ENCODE peak calls at places on chromosome 10, in six cellular contexts. A, U, T, H, O and F are unnamed samples.

GRCh38 chr10:67818323-67818722 is 19.7 kb downstream of the DNAJC12 start:
- DNase-seq in A (peak; percentile 100), U (no peak), T (no peak), H (no peak), O (no peak), F (peak; percentile 20)

GRCh38 chr10:118978316-118978997 is 51.1 kb upstream of the NANOS1 start:
- DNase-seq in A (no peak), U (no peak), T (no peak), H (no peak), O (no peak), F (no peak)

GRCh38 chr10:102601639-102602038 is 42.6 kb upstream of the TRIM8 start:
- DNase-seq in A (no peak), U (no peak), T (no peak), H (no peak), O (no peak), F (no peak)

GRCh38 chr10:11810313-11810766 is 12.8 kb upstream of the PROSER2 start:
- DNase-seq in A (peak; percentile 41), U (no peak), T (no peak), H (no peak), O (no peak), F (no peak)

GRCh38 chr10:66836057-66836456 is 89.8 kb upstream of the LRRTM3 start:
- DNase-seq in A (peak; percentile 99), U (no peak), T (no peak), H (peak; percentile 18), O (no peak), F (peak; percentile 53)

GRCh38 chr10:97131702-97132101 is 54.1 kb downstream of the SLIT1 start:
- DNase-seq in A (no peak), U (no peak), T (no peak), H (no peak), O (no peak), F (peak; percentile 11)

GRCh38 chr10:58740620-58741369 is 228.1 kb downstream of the BICC1 start:
- DNase-seq in A (no peak), U (peak; percentile 49), T (no peak), H (no peak), O (no peak), F (no peak)

GRCh38 chr10:72124984-72125383 is 36.6 kb upstream of the SPOCK2 start:
- DNase-seq in A (no peak), U (no peak), T (no peak), H (peak; percentile 14), O (no peak), F (peak; percentile 37)

GRCh38 chr10:1774796-1775195 is 37.5 kb upstream of the ADARB2 start:
- DNase-seq in A (no peak), U (no peak), T (no peak), H (no peak), O (no peak), F (no peak)

GRCh38 chr10:122087436-122087835 is 98.5 kb downstream of the TACC2 start:
- DNase-seq in A (no peak), U (no peak), T (no peak), H (no peak), O (no peak), F (no peak)

GRCh38 chr10:13056461-13057077 is 43.4 kb upstream of the OPTN start:
- DNase-seq in A (peak; percentile 47), U (no peak), T (no peak), H (no peak), O (no peak), F (no peak)

GRCh38 chr10:76336213-76336963 is 905.0 kb downstream of the LRMDA start:
- DNase-seq in A (no peak), U (no peak), T (no peak), H (peak; percentile 68), O (peak; percentile 30), F (no peak)

GRCh38 chr10:85916999-85917573 is 449.5 kb downstream of the GRID1 start:
- DNase-seq in A (no peak), U (no peak), T (peak; percentile 34), H (no peak), O (no peak), F (no peak)

GRCh38 chr10:26430641-26431163 is 7.4 kb upstream of the APBB1IP start:
- DNase-seq in A (no peak), U (no peak), T (no peak), H (no peak), O (no peak), F (no peak)

GRCh38 chr10:1399431-1400120 is 337.7 kb downstream of the ADARB2 start:
- DNase-seq in A (no peak), U (no peak), T (no peak), H (no peak), O (no peak), F (no peak)

GRCh38 chr10:103445767-103446567 is 6.2 kb downstream of the CALHM2 start:
- DNase-seq in A (no peak), U (peak; percentile 69), T (no peak), H (peak; percentile 70), O (peak; percentile 86), F (no peak)

GRCh38 chr10:132431537-132432175 is 34.7 kb downstream of the PWWP2B start:
- DNase-seq in A (no peak), U (no peak), T (no peak), H (no peak), O (no peak), F (no peak)

GRCh38 chr10:61016630-61017029 is 72.6 kb upstream of the RHOBTB1 start:
- DNase-seq in A (peak; percentile 60), U (no peak), T (no peak), H (no peak), O (no peak), F (no peak)

GRCh38 chr10:63521389-63522128 is at the start of gene REEP3:
- DNase-seq in A (peak; percentile 94), U (peak; percentile 47), T (peak; percentile 51), H (peak; percentile 75), O (peak; percentile 82), F (peak; percentile 35)

GRCh38 chr10:24414597-24414996 is 205.7 kb downstream of the KIAA1217 start:
- DNase-seq in A (no peak), U (no peak), T (no peak), H (no peak), O (no peak), F (no peak)

GRCh38 chr10:68901106-68901927 is at the start of gene DDX50:
- DNase-seq in A (peak; percentile 100), U (peak; percentile 99), T (peak; percentile 98), H (peak; percentile 98), O (peak; percentile 98), F (peak; percentile 99)
- TF ChIP-seq CTCF in A (no peak), U (no peak), T (peak; percentile 32), H (no peak), O (no peak), F (no peak)

GRCh38 chr10:8051109-8051781 is 3.2 kb upstream of the GATA3 start:
- DNase-seq in A (no peak), U (no peak), T (no peak), H (no peak), O (no peak), F (no peak)

GRCh38 chr10:8050561-8051108 is 3.9 kb upstream of the GATA3 start:
- DNase-seq in A (peak; percentile 75), U (no peak), T (no peak), H (no peak), O (no peak), F (no peak)

GRCh38 chr10:8049151-8049873 is 5.2 kb upstream of the GATA3 start:
- DNase-seq in A (peak; percentile 8), U (no peak), T (no peak), H (no peak), O (no peak), F (no peak)

GRCh38 chr10:8048281-8049008 is 6.0 kb upstream of the GATA3 start:
- DNase-seq in A (no peak), U (no peak), T (no peak), H (no peak), O (no peak), F (no peak)

DNA sequence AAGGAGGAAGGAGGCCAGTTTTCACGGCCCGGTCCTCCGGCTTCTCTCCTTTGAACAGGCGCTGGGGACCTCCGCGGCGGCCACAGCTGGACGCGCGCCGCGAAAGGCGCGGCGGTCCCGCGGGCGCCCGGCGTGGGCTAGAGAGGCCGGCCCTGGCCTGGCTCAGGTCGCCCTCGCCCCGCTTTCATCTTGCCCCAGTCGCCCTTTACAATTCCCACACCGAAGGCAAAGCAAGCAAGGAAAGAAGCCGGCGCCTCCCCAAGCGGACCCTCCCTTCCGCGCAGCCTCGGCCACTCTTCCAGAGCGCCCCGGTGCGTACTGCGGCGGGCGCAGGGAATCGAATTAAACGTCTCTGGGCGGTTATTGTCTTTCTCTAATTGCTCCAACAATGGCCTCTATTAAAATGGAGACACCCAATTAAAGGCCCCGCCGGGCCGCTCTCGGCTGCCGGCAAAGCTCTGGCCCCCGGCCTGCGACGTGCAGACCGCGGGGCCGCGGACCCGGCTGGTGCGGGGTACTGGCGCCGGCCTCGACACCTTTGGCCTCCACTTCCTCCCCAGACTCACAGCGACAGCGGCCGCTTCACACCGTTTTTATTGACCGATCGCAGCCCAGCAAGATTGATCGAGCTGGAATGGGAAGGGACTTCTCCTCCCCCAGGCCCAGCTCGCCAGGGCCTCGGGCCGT is 4.5 kb upstream of the GATA3 start:
- DNase-seq in A (no peak), U (no peak), T (no peak), H (no peak), O (no peak), F (no peak)
- H3K4me3 ChIP-seq in A (peak overlapping the region; percentile 67), U (peak overlapping the region; percentile 28), T (peak overlapping the region; percentile 22), H (peak overlapping the region; percentile 24), O (peak overlapping the region; percentile 42), F (no peak overlapping the region)

GRCh38 chr10:80170026-80170425 is 35.3 kb downstream of the ANXA11 start:
- DNase-seq in A (no peak), U (no peak), T (no peak), H (no peak), O (no peak), F (no peak)

GRCh38 chr10:80170641-80171040 is 34.7 kb downstream of the ANXA11 start:
- DNase-seq in A (no peak), U (no peak), T (no peak), H (no peak), O (no peak), F (no peak)

GRCh38 chr10:80167471-80167870 is 34.9 kb downstream of the PLAC9 start:
- DNase-seq in A (no peak), U (no peak), T (no peak), H (no peak), O (no peak), F (no peak)

GRCh38 chr10:80168111-80168511 is 35.6 kb downstream of the PLAC9 start:
- DNase-seq in A (no peak), U (no peak), T (peak; percentile 65), H (no peak), O (peak; percentile 19), F (no peak)

DNA sequence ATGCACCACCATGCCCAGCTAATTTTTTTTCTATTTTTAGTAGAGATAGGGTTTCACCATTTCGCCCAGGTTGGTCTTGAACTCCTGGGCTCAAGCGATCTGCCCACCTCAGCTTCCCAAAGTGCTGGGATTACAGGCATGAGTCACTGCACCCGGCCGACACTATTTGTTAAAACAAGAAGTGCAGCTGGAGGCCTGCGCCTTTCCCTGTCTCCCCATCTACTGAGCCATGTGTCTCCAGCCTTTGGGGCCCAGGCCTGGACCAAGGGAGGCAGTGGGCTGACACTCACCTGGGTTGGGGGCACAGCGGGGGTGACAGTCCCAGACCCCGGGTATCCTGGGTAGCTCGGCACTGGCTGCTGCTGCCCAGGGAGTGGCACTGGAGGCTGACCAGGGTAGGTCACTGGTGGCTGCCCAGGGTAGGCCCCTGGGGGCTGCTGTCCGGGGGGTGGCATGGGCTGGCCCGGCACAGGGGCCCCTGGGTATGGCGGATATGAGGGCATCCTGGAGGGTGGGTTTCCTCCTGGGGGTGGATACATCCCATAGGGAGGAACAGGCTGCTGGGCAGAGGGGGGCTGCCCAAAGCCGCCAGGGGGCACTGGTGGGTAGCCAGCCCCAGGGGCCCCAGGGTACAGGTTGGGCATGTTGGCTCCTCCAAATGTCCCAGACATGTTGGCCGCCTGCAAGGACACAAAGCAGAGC is 36.3 kb downstream of the PLAC9 start:
- DNase-seq in A (peak; percentile 58), U (no peak), T (no peak), H (no peak), O (peak; percentile 27), F (no peak)
- TF ChIP-seq CTCF in A (peak; percentile 89), U (no peak), T (no peak), H (peak; percentile 15), O (no peak), F (peak; percentile 17)

GRCh38 chr10:116620423-116621400 is at the start of gene PNLIPRP2:
- DNase-seq in A (no peak), U (no peak), T (no peak), H (no peak), O (no peak), F (no peak)
- H3K4me3 ChIP-seq in A (no peak within 1 kb of the TSS), U (no peak within 1 kb of the TSS), T (no peak within 1 kb of the TSS), H (no peak within 1 kb of the TSS), O (no peak within 1 kb of the TSS), F (no peak within 1 kb of the TSS)